ENCODE peak calls at places on chromosomes 12 and 14, in seven cellular contexts. U, M, J, D, L, N and X are unnamed samples.
A peak's percentile ranks its signal among the peaks of the same experiment; 100 is the strongest.

GRCh38 chr14:78448483-78449094 is 278.4 kb downstream of the NRXN3 start:
- DNase-seq in U (peak; percentile 0), M (peak; percentile 8), J (peak; percentile 10), D (no peak), L (peak; percentile 22), N (peak; percentile 43), X (no peak)

GRCh38 chr12:108756421-108756820 is 25.1 kb upstream of the CORO1C start:
- DNase-seq in U (no peak), M (no peak), J (no peak), D (no peak), L (no peak), N (no peak), X (no peak)

GRCh38 chr14:65421201-65421981 is 8.9 kb downstream of the FUT8 start:
- DNase-seq in U (peak; percentile 69), M (no peak), J (no peak), D (peak; percentile 24), L (peak; percentile 84), N (peak; percentile 39), X (no peak)

GRCh38 chr14:71395151-71395604 is 487.9 kb downstream of the PCNX1 start:
- DNase-seq in U (no peak), M (no peak), J (no peak), D (no peak), L (no peak), N (no peak), X (no peak)

GRCh38 chr14:72980863-72981262 is 46.0 kb downstream of the ZFYVE1 start:
- DNase-seq in U (no peak), M (no peak), J (no peak), D (no peak), L (no peak), N (no peak), X (no peak)

GRCh38 chr14:92173668-92174067 is 51.9 kb downstream of the CPSF2 start:
- DNase-seq in U (peak; percentile 22), M (no peak), J (no peak), D (no peak), L (peak; percentile 11), N (peak; percentile 50), X (no peak)

GRCh38 chr12:123267991-123268843 is 3.4 kb downstream of the CDK2AP1 start:
- DNase-seq in U (no peak), M (no peak), J (no peak), D (no peak), L (no peak), N (no peak), X (no peak)

GRCh38 chr12:128727999-128728398 is 95.8 kb downstream of the SLC15A4 start:
- DNase-seq in U (no peak), M (no peak), J (no peak), D (no peak), L (no peak), N (no peak), X (no peak)

GRCh38 chr14:67557118-67557517 is 24.0 kb downstream of the PLEKHH1 start:
- DNase-seq in U (no peak), M (no peak), J (no peak), D (no peak), L (peak; percentile 95), N (no peak), X (no peak)

GRCh38 chr12:74889563-74890236 is 319.9 kb downstream of the KCNC2 start:
- DNase-seq in U (peak; percentile 45), M (no peak), J (no peak), D (no peak), L (peak; percentile 17), N (peak; percentile 21), X (no peak)

GRCh38 chr14:20494935-20495766 is 10.2 kb upstream of the RNASE10 start:
- DNase-seq in U (peak; percentile 33), M (no peak), J (no peak), D (no peak), L (no peak), N (peak; percentile 32), X (no peak)

GRCh38 chr12:100799770-100800169 is 5.2 kb downstream of the ANO4 start:
- DNase-seq in U (peak; percentile 40), M (no peak), J (no peak), D (no peak), L (no peak), N (peak; percentile 49), X (no peak)

GRCh38 chr12:6086316-6086715 is 38.2 kb downstream of the VWF start:
- DNase-seq in U (no peak), M (no peak), J (no peak), D (no peak), L (no peak), N (no peak), X (no peak)

GRCh38 chr12:28409892-28410291 is 219.6 kb downstream of the CCDC91 start:
- DNase-seq in U (peak; percentile 40), M (no peak), J (no peak), D (no peak), L (no peak), N (no peak), X (no peak)

GRCh38 chr12:106173442-106173841 is 34.7 kb upstream of the NUAK1 start:
- DNase-seq in U (no peak), M (no peak), J (no peak), D (no peak), L (no peak), N (no peak), X (no peak)

GRCh38 chr14:97620071-97620470 is 822.9 kb downstream of the VRK1 start:
- DNase-seq in U (no peak), M (no peak), J (no peak), D (no peak), L (no peak), N (no peak), X (no peak)

GRCh38 chr14:77037886-77038511 is 9.5 kb upstream of the IRF2BPL start:
- DNase-seq in U (no peak), M (no peak), J (no peak), D (no peak), L (peak; percentile 67), N (no peak), X (peak; percentile 59)

GRCh38 chr12:116236148-116236731 is 41.3 kb downstream of the MED13L start:
- DNase-seq in U (peak; percentile 42), M (peak; percentile 9), J (peak; percentile 4), D (peak; percentile 48), L (peak; percentile 31), N (peak; percentile 20), X (peak; percentile 11)

GRCh38 chr12:29320295-29321090 is 60.5 kb downstream of the ERGIC2 start:
- DNase-seq in U (peak; percentile 75), M (no peak), J (no peak), D (peak; percentile 28), L (peak; percentile 1), N (peak; percentile 51), X (no peak)

GRCh38 chr14:22412936-22413411 is 176.1 kb downstream of the DAD1 start:
- DNase-seq in U (no peak), M (no peak), J (no peak), D (no peak), L (no peak), N (no peak), X (no peak)

GRCh38 chr12:70853326-70853725 is 67.2 kb downstream of the PTPRR start:
- DNase-seq in U (peak; percentile 91), M (no peak), J (no peak), D (peak; percentile 85), L (no peak), N (no peak), X (no peak)

GRCh38 chr12:97322388-97322787 is 140.2 kb upstream of the RMST start:
- DNase-seq in U (no peak), M (no peak), J (no peak), D (no peak), L (no peak), N (no peak), X (no peak)

GRCh38 chr12:32644455-32644854 is 34.6 kb upstream of the DNM1L start:
- DNase-seq in U (no peak), M (no peak), J (no peak), D (no peak), L (no peak), N (no peak), X (no peak)

GRCh38 chr12:15520083-15520482 is 197.8 kb downstream of the PTPRO start:
- DNase-seq in U (no peak), M (no peak), J (no peak), D (no peak), L (no peak), N (no peak), X (no peak)

GRCh38 chr12:57888407-57889157 is 42.1 kb upstream of the CTDSP2 start:
- DNase-seq in U (no peak), M (no peak), J (no peak), D (no peak), L (no peak), N (no peak), X (no peak)

GRCh38 chr14:91232052-91232451 is 12.5 kb downstream of the GPR68 start:
- DNase-seq in U (no peak), M (no peak), J (no peak), D (no peak), L (no peak), N (no peak), X (no peak)